ENCODE peak calls at places on chromosomes 6 and 20, in seven cellular contexts. H is GM12865; G is endodermal cell; B is ovary; Z is cardiac fibroblast; U is mucosa of descending colon; V is CD8-positive, alpha-beta T cell. M is an unnamed sample.

GRCh38 chr20:11755071-11755881 is 162.4 kb upstream of the BTBD3 start:
- DNase-seq in G (no peak), H (no peak), B (no peak), V (no peak), Z (no peak), U (no peak), M (no peak)

GRCh38 chr6:129184808-129185366 is 301.9 kb downstream of the LAMA2 start:
- DNase-seq in V (no peak), G (no peak), U (no peak), Z (no peak), H (no peak), B (no peak), M (no peak)

GRCh38 chr20:18414140-18414539 is 52.7 kb downstream of the DZANK1 start:
- DNase-seq in U (no peak), H (peak; percentile 10), Z (no peak), V (no peak), B (no peak), G (no peak), M (no peak)

GRCh38 chr6:150734235-150734634 is 131.3 kb upstream of the MTHFD1L start:
- DNase-seq in G (no peak), V (no peak), U (no peak), H (no peak), B (no peak), Z (no peak), M (no peak)

GRCh38 chr6:32178547-32179440 is 589 bp downstream of the RNF5 start:
- DNase-seq in V (no peak), Z (no peak), H (no peak), B (no peak), G (peak; percentile 68), U (no peak), M (no peak)

GRCh38 chr6:67914419-67914818 is 720.7 kb upstream of the ADGRB3 start:
- DNase-seq in Z (peak; percentile 39), V (no peak), B (no peak), H (no peak), G (no peak), U (no peak), M (no peak)

GRCh38 chr20:34527016-34527415 is 10.8 kb downstream of the DYNLRB1 start:
- DNase-seq in H (no peak), U (no peak), G (no peak), Z (no peak), V (no peak), B (no peak), M (no peak)

GRCh38 chr20:5821627-5822215 is 71.5 kb downstream of the SHLD1 start:
- DNase-seq in U (no peak), G (no peak), B (peak; percentile 57), V (no peak), Z (no peak), H (no peak), M (no peak)

GRCh38 chr6:147559016-147559415 is 50.5 kb downstream of the SAMD5 start:
- DNase-seq in U (peak; percentile 56), V (no peak), H (no peak), G (no peak), B (no peak), Z (no peak), M (no peak)

GRCh38 chr6:69976591-69977090 is 110.3 kb downstream of the COL19A1 start:
- DNase-seq in Z (no peak), V (no peak), H (no peak), U (no peak), B (no peak), G (no peak), M (no peak)

GRCh38 chr20:34907616-34908469 is 31.4 kb downstream of the ACSS2 start:
- DNase-seq in U (peak; percentile 76), V (no peak), H (no peak), B (peak; percentile 54), G (no peak), Z (peak; percentile 89), M (no peak)

GRCh38 chr6:16060039-16060438 is 68.8 kb upstream of the MYLIP start:
- DNase-seq in G (peak; percentile 51), V (no peak), B (no peak), Z (no peak), H (no peak), U (no peak), M (no peak)

GRCh38 chr6:158751842-158752424 is 67.2 kb downstream of the EZR start:
- DNase-seq in U (peak; percentile 62), B (no peak), Z (no peak), V (no peak), G (no peak), H (no peak), M (no peak)

GRCh38 chr6:20952605-20953004 is 418.3 kb downstream of the CDKAL1 start:
- DNase-seq in G (no peak), B (no peak), U (no peak), H (no peak), V (no peak), Z (peak; percentile 34), M (no peak)

GRCh38 chr6:40957616-40958492 is 81.2 kb downstream of the UNC5CL start:
- DNase-seq in U (no peak), Z (peak; percentile 31), B (no peak), H (no peak), V (no peak), G (no peak), M (no peak)

GRCh38 chr6:45718901-45719300 is 296.8 kb downstream of the CLIC5 start:
- DNase-seq in Z (no peak), U (no peak), B (no peak), G (no peak), H (no peak), V (no peak), M (no peak)

GRCh38 chr6:157514659-157515496 is 133.9 kb downstream of the ZDHHC14 start:
- DNase-seq in U (no peak), Z (peak; percentile 60), G (no peak), H (peak; percentile 7), B (no peak), V (no peak), M (no peak)

GRCh38 chr6:11229267-11230043 is 3.0 kb downstream of the NEDD9 start:
- DNase-seq in H (no peak), V (no peak), Z (no peak), U (no peak), B (no peak), G (peak; percentile 81), M (no peak)

GRCh38 chr6:44661221-44661609 is 273.7 kb downstream of the CDC5L start:
- DNase-seq in Z (peak; percentile 14), B (no peak), G (no peak), H (no peak), U (no peak), V (no peak), M (no peak)

GRCh38 chr6:111653434-111653833 is 47.8 kb upstream of the TRAF3IP2 start:
- DNase-seq in V (no peak), G (no peak), B (no peak), Z (no peak), H (no peak), U (no peak), M (no peak)

GRCh38 chr20:3923818-3924217 is 34.6 kb downstream of the PANK2 start:
- DNase-seq in B (no peak), H (no peak), G (no peak), V (no peak), U (no peak), Z (peak; percentile 58), M (no peak)

DNA sequence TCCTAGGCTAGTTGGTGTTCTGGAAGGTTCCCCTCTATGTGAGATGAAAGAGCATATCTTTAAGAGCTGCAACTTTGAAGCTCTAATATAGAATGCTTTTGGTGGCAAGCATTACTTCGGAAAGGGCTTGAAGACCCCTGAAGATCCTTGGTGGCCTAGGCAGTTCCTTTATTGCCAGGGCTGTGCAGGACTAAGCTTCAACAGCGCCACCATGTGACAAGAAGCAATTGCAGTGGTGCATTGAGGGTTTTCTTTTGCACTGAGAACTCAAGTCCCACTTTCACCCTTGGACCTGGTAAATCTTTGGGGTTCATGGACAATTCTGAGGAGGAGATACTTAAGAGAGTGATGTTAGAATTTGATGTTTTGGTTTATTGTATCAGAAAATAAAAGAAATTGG is 237.4 kb upstream of the GMDS start:
- DNase-seq in G (no peak), H (no peak), V (no peak), B (no peak), Z (no peak), U (no peak), M (no peak)
- TF ChIP-seq CTCF in G (peak; percentile 49), H (no peak), V (no peak), B (no peak), Z (peak; percentile 2), U (no peak), M (no peak)

DNA sequence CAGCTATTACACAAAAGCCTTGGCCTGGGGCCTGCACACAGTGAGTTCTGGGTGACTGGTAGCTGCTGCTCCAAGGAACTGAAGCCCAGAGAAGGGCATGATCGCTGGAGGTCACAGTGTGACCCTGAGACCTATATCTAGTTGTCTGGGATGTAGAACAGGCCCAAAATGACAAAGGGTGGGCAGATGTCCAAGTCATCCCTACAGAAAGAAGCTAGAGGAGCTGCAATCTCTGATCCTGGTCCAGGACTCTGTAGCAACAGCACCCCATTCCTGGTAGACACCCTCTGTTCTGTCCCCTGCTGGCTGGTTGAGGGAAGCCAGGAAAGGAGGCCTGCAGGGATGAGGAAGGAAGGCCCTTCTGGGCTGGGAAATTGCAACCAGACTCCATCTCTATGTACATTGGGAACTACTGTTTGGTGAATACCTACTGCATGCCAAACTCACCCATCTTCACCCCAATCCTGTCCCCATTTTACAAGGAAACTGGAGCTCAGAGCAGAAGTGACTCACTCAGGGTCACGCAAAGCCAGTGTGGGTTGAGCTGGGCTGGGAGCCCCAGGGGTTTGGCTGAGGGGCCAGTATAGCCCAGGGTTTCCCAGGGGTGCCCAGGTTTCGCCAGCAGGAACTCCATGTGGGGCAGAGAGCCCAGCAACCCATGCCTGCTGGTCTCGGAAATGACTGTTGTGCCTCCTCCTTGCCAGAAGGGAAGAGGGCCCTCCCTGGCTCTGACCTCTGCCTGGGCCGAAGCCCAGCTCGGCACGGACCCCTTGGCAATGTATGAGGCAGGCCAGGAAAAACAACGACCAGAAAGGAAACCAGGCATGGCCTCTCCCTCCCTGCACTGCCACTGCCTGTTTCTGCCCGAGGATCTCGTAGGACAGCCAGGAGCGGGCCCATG is 44.9 kb upstream of the TLDC2 start:
- DNase-seq in G (no peak), B (peak; percentile 62), H (no peak), Z (peak; percentile 91), V (no peak), U (no peak), M (no peak)
- TF ChIP-seq CTCF in G (peak; percentile 64), B (no peak), H (no peak), Z (peak; percentile 71), V (no peak), U (no peak), M (no peak)

GRCh38 chr20:43911066-43911465 is 3.6 kb upstream of the TOX2 start:
- DNase-seq in Z (peak; percentile 90), H (peak; percentile 43), U (no peak), V (no peak), B (no peak), G (peak; percentile 63), M (no peak)
- TF ChIP-seq CTCF in Z (peak; percentile 34), H (no peak), U (no peak), V (no peak), B (no peak), G (peak; percentile 57), M (no peak)

DNA sequence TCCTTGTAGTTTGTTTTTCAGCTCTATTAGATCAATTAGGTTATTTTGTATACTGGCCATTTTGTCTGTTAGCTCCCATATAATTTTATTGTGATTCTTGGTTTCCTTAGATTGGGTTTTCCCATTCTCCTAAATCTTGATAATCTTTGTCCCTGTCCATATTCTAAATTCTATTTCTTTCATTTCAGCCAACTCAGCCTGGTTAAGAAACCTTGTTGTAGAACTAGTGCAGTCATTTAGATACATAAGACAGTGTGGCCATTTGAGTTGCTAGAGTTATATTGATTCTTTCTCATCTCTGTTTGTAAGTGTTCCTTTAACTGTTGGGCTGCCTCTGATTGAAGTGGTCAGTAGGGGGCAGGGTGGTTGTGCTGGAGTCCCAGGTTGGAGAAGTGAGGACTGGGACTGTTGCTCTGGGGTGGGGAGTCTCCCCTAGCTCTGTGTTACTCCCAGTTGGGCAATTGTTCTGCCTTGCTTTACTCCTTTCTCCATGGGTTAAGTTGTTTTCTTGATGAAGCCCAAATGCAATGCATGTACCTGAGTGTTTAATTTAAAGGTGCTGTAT is 98.8 kb upstream of the NRN1 start:
- DNase-seq in V (no peak), H (peak; percentile 36), G (peak; percentile 84), B (no peak), U (peak; percentile 35), Z (no peak), M (no peak)
- TF ChIP-seq CTCF in V (no peak), H (peak; percentile 36), G (peak; percentile 80), B (no peak), U (no peak), Z (no peak), M (no peak)

M was measured in GM20000.